ENCODE peak calls at places on chromosomes 3 and 15, in nine cellular contexts. R is pulmonary artery endothelial cell; M is germinal center; G is RPMI7951; V is stimulated activated CD4-positive, alpha-beta T cell treated with anti-CD3 and anti-CD28 coated beads, Interleukin-4, amount 100 ng/mL, for 1 hour; A is CD8-positive, alpha-beta T cell; K is activated gamma-delta T cell; Q is effector memory CD8-positive, alpha-beta T cell; C is right atrium auricular region. B is an unnamed sample.
A peak's percentile ranks its signal among the peaks of the same experiment; 100 is the strongest.

GRCh38 chr3:44680921-44681455 is 31.5 kb upstream of the ZNF502 start:
- DNase-seq in V (no peak), Q (no peak), K (no peak), A (no peak), C (no peak), G (no peak), M (no peak), R (no peak), B (no peak)

GRCh38 chr3:42114130-42114529 is 23.0 kb downstream of the TRAK1 start:
- DNase-seq in A (no peak), K (no peak), Q (no peak), M (no peak), V (no peak), C (no peak), R (no peak), G (no peak), B (no peak)

GRCh38 chr3:10099030-10099429 is 9.0 kb downstream of the FANCD2OS start:
- DNase-seq in V (no peak), C (no peak), Q (no peak), A (no peak), K (no peak), G (no peak), M (no peak), R (no peak), B (no peak)

GRCh38 chr3:112074616-112075497 is 11.3 kb upstream of the C3orf52 start:
- DNase-seq in A (no peak), K (no peak), M (no peak), Q (no peak), R (peak; percentile 67), V (no peak), G (peak; percentile 85), C (no peak), B (no peak)

GRCh38 chr15:51846463-51847230 is 17.2 kb downstream of the TMOD3 start:
- DNase-seq in V (no peak), K (no peak), R (peak; percentile 69), M (no peak), A (no peak), G (peak; percentile 62), C (no peak), Q (no peak), B (no peak)

GRCh38 chr15:62985768-62986167 is 56.8 kb upstream of the TPM1 start:
- DNase-seq in C (no peak), A (no peak), K (no peak), G (peak; percentile 99), M (no peak), V (no peak), Q (no peak), R (no peak), B (no peak)

GRCh38 chr15:63870403-63871209 is 36.9 kb upstream of the HERC1 start:
- DNase-seq in V (no peak), G (peak; percentile 86), K (no peak), M (no peak), Q (no peak), A (no peak), R (peak; percentile 60), C (no peak), B (no peak)

GRCh38 chr3:183454064-183454463 is 25.6 kb upstream of the MCF2L2 start:
- DNase-seq in Q (no peak), G (no peak), M (no peak), K (no peak), C (no peak), R (no peak), A (no peak), V (no peak), B (no peak)

GRCh38 chr3:139561959-139562676 is 22.6 kb upstream of the RBP1 start:
- DNase-seq in M (no peak), C (no peak), V (no peak), A (no peak), R (no peak), K (no peak), G (peak; percentile 37), Q (no peak), B (no peak)

GRCh38 chr3:180358179-180358578 is 243.8 kb upstream of the TTC14 start:
- DNase-seq in V (no peak), C (no peak), Q (no peak), R (no peak), M (no peak), G (no peak), A (no peak), K (no peak), B (no peak)

GRCh38 chr15:55407631-55407948 is 569 bp downstream of the CCPG1 start:
- DNase-seq in M (no peak), A (no peak), R (no peak), Q (no peak), G (no peak), V (no peak), K (no peak), C (no peak), B (no peak)

GRCh38 chr3:42662813-42663535 is 9.5 kb downstream of the ZBTB47 start:
- DNase-seq in A (no peak), R (no peak), V (no peak), M (no peak), C (no peak), Q (no peak), K (no peak), G (no peak), B (no peak)